ENCODE peak calls at places on chromosomes 16 and 17, in eight cellular contexts. W is right lobe of liver, J is transverse colon, U is Peyer's patch, O is adrenal gland, S is GM12891, A is uterus, K is heart left ventricle. Q is an unnamed sample.

GRCh38 chr16:67393111-67393789 is at the start of gene TPPP3:
- DNase-seq in J (peak; percentile 90), W (peak; percentile 75), U (peak; percentile 88), K (peak; percentile 95), O (peak; percentile 93), S (no peak), A (peak; percentile 87), Q (no peak)

GRCh38 chr16:87351320-87351698 is 32.3 kb downstream of the FBXO31 start:
- DNase-seq in U (no peak), W (no peak), J (no peak), S (no peak), K (peak; percentile 26), A (no peak), O (no peak), Q (no peak)

GRCh38 chr16:85284138-85284897 is 172.0 kb upstream of the CIBAR2 start:
- DNase-seq in W (no peak), K (no peak), S (no peak), A (no peak), O (no peak), U (no peak), J (no peak), Q (no peak)

GRCh38 chr17:20944014-20944905 is 98.6 kb downstream of the USP22 start:
- DNase-seq in U (peak; percentile 73), A (no peak), W (peak; percentile 84), K (no peak), S (no peak), O (peak; percentile 74), J (peak; percentile 68), Q (no peak)

GRCh38 chr17:52790359-52790955 is 631.9 kb upstream of the CA10 start:
- DNase-seq in W (no peak), J (no peak), U (no peak), O (no peak), K (no peak), S (no peak), A (no peak), Q (no peak)

GRCh38 chr17:81380682-81381518 is 14.4 kb upstream of the BAHCC1 start:
- DNase-seq in W (no peak), K (no peak), O (no peak), J (no peak), U (no peak), S (no peak), A (no peak), Q (no peak)

GRCh38 chr16:54546481-54546880 is 259.9 kb upstream of the IRX3 start:
- DNase-seq in U (no peak), O (no peak), S (no peak), K (no peak), A (no peak), W (no peak), J (no peak), Q (no peak)

GRCh38 chr16:66205287-66206167 is 161.0 kb upstream of the CDH5 start:
- DNase-seq in O (no peak), J (no peak), A (no peak), U (no peak), K (no peak), S (no peak), W (no peak), Q (no peak)

GRCh38 chr16:13919330-13919682 is 648 bp upstream of the ERCC4 start:
- DNase-seq in U (no peak), K (no peak), S (no peak), J (no peak), W (no peak), O (no peak), A (no peak), Q (no peak)

GRCh38 chr16:87713469-87714229 is 52.1 kb downstream of the KLHDC4 start:
- DNase-seq in J (no peak), O (no peak), S (peak; percentile 72), U (peak; percentile 65), K (no peak), W (peak; percentile 46), A (no peak), Q (no peak)

GRCh38 chr16:85025781-85026653 is 1.6 kb upstream of the KIAA0513 start:
- DNase-seq in J (peak; percentile 49), O (no peak), A (no peak), K (no peak), U (no peak), S (no peak), W (no peak), Q (no peak)

GRCh38 chr16:46929378-46930332 is 43.8 kb downstream of the DNAJA2 start:
- DNase-seq in W (peak; percentile 78), S (peak; percentile 84), J (peak; percentile 73), O (peak; percentile 82), A (peak; percentile 27), K (peak; percentile 63), U (peak; percentile 86), Q (peak; percentile 79)

GRCh38 chr16:56932588-56933265 is 785 bp downstream of the HERPUD1 start:
- DNase-seq in A (peak; percentile 78), S (no peak), U (peak; percentile 90), O (peak; percentile 96), K (peak; percentile 85), W (peak; percentile 94), J (peak; percentile 81), Q (peak; percentile 48)
- TF ChIP-seq POLR2A in A (peak; percentile 34), S (no peak), U (peak; percentile 74), O (peak; percentile 16), K (peak; percentile 70), W (peak; percentile 85), J (peak; percentile 84), Q (peak; percentile 15)

GRCh38 chr17:1002771-1003555 is 6.0 kb downstream of the TIMM22 start:
- DNase-seq in A (no peak), K (no peak), S (no peak), J (no peak), U (no peak), W (no peak), O (peak; percentile 75), Q (no peak)
- TF ChIP-seq POLR2A in A (no peak), K (no peak), S (no peak), J (no peak), U (no peak), W (no peak), O (no peak), Q (no peak)

GRCh38 chr17:64004903-64005733 is 7.0 kb downstream of the PRR29 start:
- DNase-seq in U (peak; percentile 35), A (peak; percentile 8), W (no peak), K (no peak), O (peak; percentile 42), S (no peak), J (no peak), Q (no peak)

GRCh38 chr17:64005734-64006167 is 7.6 kb downstream of the PRR29 start:
- DNase-seq in O (peak; percentile 56), J (peak; percentile 33), A (peak; percentile 26), U (peak; percentile 50), S (no peak), K (no peak), W (no peak), Q (no peak)

GRCh38 chr17:64002658-64003525 is 4.7 kb downstream of the PRR29 start:
- DNase-seq in S (no peak), U (peak; percentile 40), A (peak; percentile 10), K (no peak), J (no peak), O (peak; percentile 45), W (no peak), Q (no peak)

GRCh38 chr17:64003526-64004121 is 5.5 kb downstream of the PRR29 start:
- DNase-seq in U (peak; percentile 42), O (peak; percentile 39), S (no peak), J (no peak), W (no peak), A (peak; percentile 11), K (no peak), Q (no peak)

GRCh38 chr17:64004218-64004770 is 6.1 kb downstream of the PRR29 start:
- DNase-seq in S (no peak), K (no peak), O (peak; percentile 31), U (peak; percentile 22), J (no peak), W (no peak), A (peak; percentile 9), Q (no peak)
- TF ChIP-seq POLR2A in S (no peak), K (no peak), O (no peak), U (no peak), J (no peak), W (no peak), A (no peak), Q (no peak)

GRCh38 chr17:82964851-82965341 is 114.5 kb upstream of the METRNL start:
- DNase-seq in K (no peak), O (peak; percentile 41), S (no peak), A (no peak), W (no peak), J (no peak), U (peak; percentile 43), Q (no peak)
- TF ChIP-seq POLR2A in K (no peak), O (no peak), S (no peak), A (no peak), W (no peak), J (no peak), U (no peak), Q (no peak)

DNA sequence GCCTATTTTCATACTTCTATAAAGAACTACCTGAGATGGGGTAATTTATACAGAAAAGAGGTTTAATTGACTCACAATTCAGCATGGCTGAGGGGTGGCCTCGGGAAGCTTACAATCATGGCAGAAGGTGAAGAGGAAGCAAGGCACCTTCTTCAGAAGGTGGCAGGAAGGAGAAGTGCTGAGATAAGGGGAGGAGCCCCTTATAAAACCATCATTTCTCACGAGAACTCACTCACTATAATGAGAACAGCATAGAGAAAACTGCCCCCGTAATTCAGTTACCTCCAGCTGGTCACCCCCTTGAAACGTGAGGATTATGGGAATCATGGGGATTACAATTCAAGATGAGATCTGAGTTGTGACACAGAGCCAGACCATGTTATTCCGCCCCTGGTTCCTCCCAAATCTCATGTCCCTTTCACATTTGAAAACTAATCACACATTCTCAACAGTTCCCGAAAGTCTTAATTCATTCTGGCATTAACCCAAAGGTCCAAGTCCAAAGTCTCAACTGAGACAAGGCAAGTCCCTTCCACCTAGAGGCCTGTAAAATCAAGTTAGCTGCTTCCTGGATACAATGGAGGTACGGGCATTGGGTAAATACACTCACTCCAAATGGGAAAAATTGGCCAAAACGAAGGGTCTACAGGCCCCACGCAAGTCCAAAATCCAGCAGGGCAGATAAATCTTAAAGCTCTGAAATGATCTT is 237.7 kb downstream of the CDH13 start:
- DNase-seq in K (no peak), O (no peak), A (no peak), S (no peak), U (peak; percentile 51), W (no peak), J (no peak), Q (no peak)
- TF ChIP-seq POLR2A in K (no peak), O (no peak), A (no peak), S (no peak), U (no peak), W (no peak), J (no peak), Q (no peak)

DNA sequence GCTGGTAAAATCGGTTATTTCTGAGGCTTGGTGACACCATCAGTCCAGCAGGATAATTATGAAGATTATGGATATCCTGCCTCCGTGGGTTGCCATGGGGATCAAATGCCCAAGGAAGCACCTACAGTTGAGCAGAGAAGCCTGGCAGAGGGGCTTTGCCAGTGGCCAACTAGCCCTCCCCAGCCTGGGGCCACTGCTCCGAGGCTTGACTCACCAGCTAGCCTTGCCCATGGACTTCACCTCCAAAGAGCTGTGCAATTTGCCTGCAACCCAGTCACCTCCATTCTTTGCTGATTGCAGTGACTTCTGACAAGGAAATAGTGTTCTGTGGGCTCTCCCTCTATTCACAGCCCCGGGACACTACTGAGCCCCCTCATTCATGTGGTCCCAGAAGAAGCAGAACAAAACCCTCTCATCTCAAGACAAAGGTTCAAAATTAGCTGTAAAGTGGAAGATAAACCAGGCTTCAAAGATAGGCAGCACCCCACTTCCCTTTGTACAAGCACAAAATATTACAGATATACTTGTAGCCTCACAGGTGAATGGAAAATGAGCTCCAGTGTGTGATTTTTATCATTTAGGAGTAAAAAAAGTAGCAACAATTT is 1.6 kb downstream of the PECAM1 start:
- DNase-seq in K (no peak), J (no peak), U (peak; percentile 32), W (peak; percentile 29), O (no peak), S (no peak), A (no peak), Q (no peak)
- TF ChIP-seq POLR2A in K (no peak), J (no peak), U (no peak), W (no peak), O (no peak), S (no peak), A (no peak), Q (no peak)